ENCODE peak calls at places on chromosomes 2 and 18, in ten cellular contexts. J is K562, N is breast epithelium, S is GM12892, L is SK-N-SH, W is spleen, O is Panc1, V is endothelial cell of umbilical vein, U is stomach, C is GM12891. P is an unnamed sample.

GRCh38 chr2:47230418-47230817 is 75.3 kb upstream of the STPG4 start:
- DNase-seq in J (no peak), N (peak), S (no peak), L (no peak), W (no peak), O (no peak), V (no peak), U (no peak), C (no peak), P (peak)

GRCh38 chr2:23106232-23106631 is 278.7 kb upstream of the KLHL29 start:
- DNase-seq in J (no peak), N (no peak), S (no peak), L (no peak), W (no peak), O (no peak), V (no peak), U (no peak), C (no peak), P (no peak)

GRCh38 chr2:8704906-8705305 is 23.1 kb downstream of the ID2 start:
- DNase-seq in J (no peak), N (no peak), S (no peak), L (no peak), W (no peak), O (no peak), V (no peak), U (no peak), C (no peak), P (no peak)

GRCh38 chr2:45043171-45043570 is 33.9 kb upstream of the SIX2 start:
- DNase-seq in J (no peak), N (no peak), S (no peak), L (no peak), W (no peak), O (no peak), V (no peak), U (no peak), C (no peak), P (peak)

GRCh38 chr18:53909668-53910067 is 314.8 kb downstream of the MBD2 start:
- DNase-seq in J (peak), N (no peak), S (no peak), L (peak), W (no peak), O (no peak), V (no peak), U (no peak), C (peak), P (no peak)

GRCh38 chr2:9057939-9058761 is 54.7 kb upstream of the MBOAT2 start:
- DNase-seq in J (no peak), N (no peak), S (no peak), L (no peak), W (no peak), O (no peak), V (no peak), U (no peak), C (no peak), P (no peak)

GRCh38 chr2:98027955-98028593 is 32.3 kb upstream of the TMEM131 start:
- DNase-seq in J (no peak), N (no peak), S (no peak), L (no peak), W (no peak), O (no peak), V (no peak), U (no peak), C (no peak), P (no peak)

GRCh38 chr2:36356199-36356989 is 816 bp downstream of the CRIM1 start:
- DNase-seq in J (no peak), N (peak), S (no peak), L (peak), W (peak), O (no peak), V (peak), U (peak), C (peak), P (peak)

GRCh38 chr18:48222118-48222517 is 187.1 kb downstream of the ZBTB7C start:
- DNase-seq in J (no peak), N (peak), S (no peak), L (peak), W (no peak), O (no peak), V (no peak), U (peak), C (no peak), P (peak)

GRCh38 chr18:38693085-38693484 is 1127.5 kb upstream of the CELF4 start:
- DNase-seq in J (no peak), N (no peak), S (no peak), L (no peak), W (no peak), O (no peak), V (no peak), U (no peak), C (no peak), P (no peak)

GRCh38 chr18:74654637-74655036 is 57.0 kb downstream of the ZNF407 start:
- DNase-seq in J (no peak), N (no peak), S (no peak), L (peak), W (no peak), O (peak), V (peak), U (no peak), C (no peak), P (no peak)

GRCh38 chr18:13572721-13573120 is 153.6 kb downstream of the FAM210A start:
- DNase-seq in J (no peak), N (no peak), S (no peak), L (no peak), W (no peak), O (no peak), V (no peak), U (no peak), C (no peak), P (no peak)

GRCh38 chr2:88845772-88846661 is 154.5 kb downstream of the RPIA start:
- DNase-seq in J (no peak), N (no peak), S (no peak), L (no peak), W (peak), O (no peak), V (no peak), U (no peak), C (no peak), P (peak)

GRCh38 chr2:223034241-223034933 is 17.6 kb upstream of the KCNE4 start:
- DNase-seq in J (no peak), N (no peak), S (no peak), L (no peak), W (no peak), O (no peak), V (no peak), U (no peak), C (no peak), P (no peak)

GRCh38 chr2:167196461-167197252 is 308.4 kb downstream of the XIRP2 start:
- DNase-seq in J (no peak), N (no peak), S (no peak), L (peak), W (no peak), O (no peak), V (peak), U (no peak), C (no peak), P (no peak)

GRCh38 chr2:112149194-112149593 is 11.0 kb downstream of the FBLN7 start:
- DNase-seq in J (no peak), N (no peak), S (no peak), L (no peak), W (no peak), O (no peak), V (no peak), U (no peak), C (no peak), P (no peak)

GRCh38 chr2:170498559-170498958 is 216.6 kb upstream of the SP5 start:
- DNase-seq in J (no peak), N (no peak), S (no peak), L (no peak), W (no peak), O (no peak), V (no peak), U (no peak), C (no peak), P (no peak)

GRCh38 chr18:55280515-55280914 is 307.5 kb downstream of the TCF4 start:
- DNase-seq in J (no peak), N (no peak), S (no peak), L (no peak), W (no peak), O (no peak), V (peak), U (no peak), C (no peak), P (no peak)

GRCh38 chr2:150119860-150120259 is 367.6 kb downstream of the RND3 start:
- DNase-seq in J (no peak), N (no peak), S (no peak), L (no peak), W (no peak), O (no peak), V (no peak), U (no peak), C (no peak), P (no peak)

GRCh38 chr2:100819365-100820345 is at the start of gene NPAS2:
- DNase-seq in J (peak), N (peak), S (peak), L (peak), W (no peak), O (no peak), V (peak), U (peak), C (no peak), P (peak)

GRCh38 chr18:62611395-62612241 is 88.8 kb downstream of the ZCCHC2 start:
- DNase-seq in J (peak), N (no peak), S (no peak), L (no peak), W (no peak), O (no peak), V (no peak), U (no peak), C (no peak), P (no peak)

GRCh38 chr2:8674420-8675009 is 7.3 kb upstream of the ID2 start:
- DNase-seq in J (no peak), N (no peak), S (no peak), L (no peak), W (no peak), O (no peak), V (no peak), U (no peak), C (no peak), P (no peak)

GRCh38 chr2:195590866-195591215 is 66.2 kb upstream of the SLC39A10 start:
- DNase-seq in J (no peak), N (no peak), S (no peak), L (no peak), W (no peak), O (no peak), V (no peak), U (no peak), C (no peak), P (peak)

GRCh38 chr18:58225101-58225500 is 181.1 kb downstream of the NEDD4L start:
- DNase-seq in J (no peak), N (no peak), S (no peak), L (no peak), W (no peak), O (no peak), V (no peak), U (no peak), C (peak), P (no peak)

GRCh38 chr2:177549171-177549570 is 156.6 kb downstream of the AGPS start:
- DNase-seq in J (no peak), N (no peak), S (no peak), L (peak), W (no peak), O (no peak), V (no peak), U (no peak), C (no peak), P (no peak)

GRCh38 chr2:190812506-190813294 is 67.9 kb upstream of the GLS start:
- DNase-seq in J (no peak), N (no peak), S (no peak), L (no peak), W (no peak), O (no peak), V (no peak), U (no peak), C (no peak), P (no peak)

GRCh38 chr2:217785544-217786045 is 217.2 kb downstream of the TNS1 start:
- DNase-seq in J (peak), N (peak), S (peak), L (peak), W (peak), O (peak), V (peak), U (peak), C (peak), P (peak)

GRCh38 chr2:98175811-98176210 is 88.8 kb downstream of the VWA3B start:
- DNase-seq in J (no peak), N (no peak), S (no peak), L (no peak), W (no peak), O (no peak), V (no peak), U (no peak), C (no peak), P (peak)

GRCh38 chr18:68431111-68431921 is 283.6 kb downstream of the TMX3 start:
- DNase-seq in J (no peak), N (no peak), S (no peak), L (no peak), W (no peak), O (no peak), V (no peak), U (no peak), C (no peak), P (no peak)

GRCh38 chr2:210198326-210198725 is 26.9 kb downstream of the ACADL start:
- DNase-seq in J (no peak), N (no peak), S (no peak), L (no peak), W (no peak), O (no peak), V (peak), U (no peak), C (no peak), P (no peak)

GRCh38 chr2:196468394-196468793 is 171.1 kb upstream of the CCDC150 start:
- DNase-seq in J (no peak), N (no peak), S (no peak), L (no peak), W (no peak), O (no peak), V (no peak), U (no peak), C (no peak), P (no peak)

GRCh38 chr18:76615065-76615733 is 120.2 kb upstream of the ZNF516 start:
- DNase-seq in J (no peak), N (no peak), S (no peak), L (no peak), W (no peak), O (no peak), V (no peak), U (no peak), C (no peak), P (no peak)

GRCh38 chr2:212176151-212176550 is 362.5 kb downstream of the ERBB4 start:
- DNase-seq in J (no peak), N (no peak), S (no peak), L (no peak), W (no peak), O (no peak), V (no peak), U (no peak), C (no peak), P (no peak)

GRCh38 chr2:123953848-123954247 is 71.2 kb upstream of the CNTNAP5 start:
- DNase-seq in J (no peak), N (no peak), S (no peak), L (no peak), W (no peak), O (no peak), V (no peak), U (no peak), C (no peak), P (no peak)

DNA sequence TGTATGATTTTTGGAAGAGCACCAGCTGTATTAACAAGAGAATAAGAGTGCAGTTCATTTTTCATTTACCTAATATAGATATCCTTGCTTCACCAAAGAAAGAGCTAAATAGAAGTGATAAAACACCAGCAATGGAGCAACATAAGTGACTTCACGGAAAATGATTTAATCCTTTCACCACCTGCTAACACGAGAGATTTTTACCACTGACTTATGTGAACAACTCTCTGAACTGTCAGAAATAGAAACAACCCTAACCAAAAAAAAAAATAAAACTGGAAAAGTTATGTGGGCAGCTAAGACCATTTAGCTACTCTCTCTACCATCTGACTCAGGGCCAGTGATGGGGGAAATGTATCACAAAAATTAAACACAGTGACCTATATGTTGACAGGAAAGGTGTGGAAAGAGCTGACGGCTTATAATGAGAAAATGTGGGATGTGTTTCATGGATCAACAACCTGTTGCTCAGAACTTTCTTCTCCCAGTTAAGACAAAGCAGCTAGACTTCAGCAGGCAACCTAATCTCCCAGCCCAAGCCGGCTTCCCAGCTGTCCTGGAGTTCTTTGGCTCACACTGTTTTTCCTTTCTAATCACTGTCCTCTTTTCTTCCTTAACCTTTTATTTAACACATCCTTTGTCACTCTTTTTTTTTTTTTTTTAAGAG is 272.7 kb downstream of the SS18 start:
- DNase-seq in J (no peak), N (no peak), S (no peak), L (no peak), W (no peak), O (no peak), V (no peak), U (no peak), C (no peak), P (no peak)
- TF ChIP-seq POLR2AphosphoS5 in J (no peak), N (no peak), S (no peak), L (no peak), W (no peak), O (no peak), V (no peak), U (no peak), C (no peak), P (no peak)

GRCh38 chr2:37871453-37872191 is 53.5 kb upstream of the RMDN2 start:
- DNase-seq in J (no peak), N (no peak), S (no peak), L (no peak), W (no peak), O (no peak), V (peak), U (no peak), C (no peak), P (no peak)

GRCh38 chr2:37869756-37870155 is 55.3 kb upstream of the RMDN2 start:
- DNase-seq in J (no peak), N (no peak), S (no peak), L (no peak), W (no peak), O (no peak), V (no peak), U (no peak), C (no peak), P (no peak)

GRCh38 chr2:37869304-37869703 is 55.8 kb upstream of the RMDN2 start:
- DNase-seq in J (no peak), N (no peak), S (no peak), L (no peak), W (no peak), O (no peak), V (no peak), U (no peak), C (no peak), P (no peak)

GRCh38 chr2:37872192-37872545 is 52.9 kb upstream of the RMDN2 start:
- DNase-seq in J (no peak), N (no peak), S (no peak), L (no peak), W (no peak), O (no peak), V (no peak), U (no peak), C (no peak), P (no peak)

DNA sequence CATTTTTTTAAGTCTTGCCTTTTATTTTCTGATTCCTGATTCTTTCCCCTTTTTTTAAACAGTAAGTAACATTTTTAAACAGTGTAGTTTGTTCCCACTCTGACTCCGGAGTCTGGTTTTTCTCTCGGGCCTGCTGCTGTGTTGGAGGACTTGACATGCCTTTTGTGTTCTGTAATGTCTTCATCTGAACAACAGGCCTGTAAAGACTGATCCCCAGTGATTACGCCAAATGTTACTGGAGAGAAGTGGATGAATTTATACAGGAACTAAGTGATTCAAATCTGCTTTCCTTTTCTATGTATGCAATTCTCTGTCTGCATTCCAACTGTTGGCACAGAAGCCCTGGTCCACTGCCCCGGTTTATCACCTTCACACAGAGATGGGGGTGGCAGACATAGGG is 54.3 kb upstream of the RMDN2 start:
- DNase-seq in J (no peak), N (no peak), S (no peak), L (peak), W (no peak), O (no peak), V (peak), U (no peak), C (no peak), P (no peak)
- TF ChIP-seq POLR2AphosphoS5 in J (no peak), N (no peak), S (no peak), L (peak), W (no peak), O (no peak), V (no peak), U (peak), C (no peak), P (peak)

GRCh38 chr2:19706332-19706731 is 195.5 kb downstream of the TTC32 start:
- DNase-seq in J (no peak), N (no peak), S (no peak), L (no peak), W (no peak), O (no peak), V (peak), U (no peak), C (no peak), P (no peak)
- TF ChIP-seq POLR2AphosphoS5 in J (no peak), N (no peak), S (no peak), L (no peak), W (no peak), O (no peak), V (no peak), U (no peak), C (no peak), P (no peak)

DNA sequence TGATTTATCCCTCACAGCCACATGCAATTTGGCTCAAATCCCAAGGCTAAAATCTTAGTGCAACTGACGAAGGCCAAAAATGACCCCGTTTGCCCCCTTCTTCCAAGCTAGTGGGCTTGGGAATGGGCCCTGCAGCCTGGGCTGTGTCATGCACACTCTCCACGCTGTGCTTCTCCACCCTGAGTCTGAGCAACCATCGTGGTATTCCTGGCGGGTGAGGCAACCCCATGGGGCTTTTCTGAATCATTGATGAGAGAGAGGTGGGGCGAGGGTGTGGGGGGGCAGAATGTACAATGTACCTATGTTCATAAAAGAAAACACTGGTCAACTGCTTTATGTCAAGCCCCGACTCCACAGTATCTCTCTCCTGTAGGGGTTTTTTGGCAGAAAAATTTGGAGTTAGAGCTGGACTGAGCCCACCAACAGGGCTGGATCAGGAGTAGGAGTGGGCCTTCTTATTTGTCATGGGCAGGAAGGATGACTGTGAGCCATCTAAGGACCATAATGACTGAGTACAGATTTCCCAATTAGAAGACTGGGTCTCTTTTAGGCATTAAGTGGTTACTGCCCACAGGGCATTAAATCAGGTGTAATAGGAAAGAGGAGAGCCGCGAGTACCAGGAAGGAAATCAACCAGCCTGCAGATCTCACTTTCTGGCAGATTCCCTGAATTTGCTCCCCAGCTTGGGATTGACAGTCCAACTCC is 8.9 kb downstream of the SULT1C2 start:
- DNase-seq in J (no peak), N (no peak), S (no peak), L (no peak), W (no peak), O (no peak), V (no peak), U (no peak), C (no peak), P (no peak)
- TF ChIP-seq POLR2AphosphoS5 in J (no peak), N (no peak), S (no peak), L (no peak), W (no peak), O (no peak), V (no peak), U (no peak), C (no peak), P (no peak)

P was measured in transverse colon.